ENCODE peak calls at places on chromosomes 6 and 20, in ten cellular contexts. One of them, this sample, is unnamed.

GRCh38 chr6:122098091-122098769 is 301.2 kb upstream of the HSF2 start:
- DNase-seq in IMR-90: no peak
- DNase-seq in EL: no peak
- DNase-seq in esophagus muscularis mucosa: no peak
- DNase-seq in NK-92 treated with Interleukin-12 subunit alpha and Interleukin-12 subunit beta, amount 100 ng/mL, for 24 hours: no peak
- DNase-seq in activated T-cell treated with anti-CD3 and anti-CD28 coated beads for 1 hour: no peak
- DNase-seq in COR-L47: no peak
- DNase-seq in C1 segment of cervical spinal cord: no peak
- DNase-seq in Right ventricle myocardium inferior: no peak
- DNase-seq in glutamatergic neuron: no peak
- DNase-seq in this sample: no peak

GRCh38 chr6:72950114-72950860 is 275.0 kb downstream of the KHDC1L start:
- DNase-seq in EL: peak
- DNase-seq in activated T-cell treated with anti-CD3 and anti-CD28 coated beads for 1 hour: no peak
- DNase-seq in Right ventricle myocardium inferior: no peak
- DNase-seq in esophagus muscularis mucosa: no peak
- DNase-seq in IMR-90: peak
- DNase-seq in C1 segment of cervical spinal cord: no peak
- DNase-seq in NK-92 treated with Interleukin-12 subunit alpha and Interleukin-12 subunit beta, amount 100 ng/mL, for 24 hours: no peak
- DNase-seq in COR-L47: no peak
- DNase-seq in glutamatergic neuron: no peak
- DNase-seq in this sample: no peak

GRCh38 chr6:46062312-46062711 is 46.7 kb upstream of the CLIC5 start:
- DNase-seq in Right ventricle myocardium inferior: no peak
- DNase-seq in COR-L47: no peak
- DNase-seq in EL: no peak
- DNase-seq in C1 segment of cervical spinal cord: no peak
- DNase-seq in activated T-cell treated with anti-CD3 and anti-CD28 coated beads for 1 hour: no peak
- DNase-seq in IMR-90: no peak
- DNase-seq in esophagus muscularis mucosa: no peak
- DNase-seq in glutamatergic neuron: no peak
- DNase-seq in NK-92 treated with Interleukin-12 subunit alpha and Interleukin-12 subunit beta, amount 100 ng/mL, for 24 hours: no peak
- DNase-seq in this sample: no peak

GRCh38 chr20:13147071-13147961 is 73.8 kb upstream of the ISM1 start:
- DNase-seq in EL: no peak
- DNase-seq in IMR-90: no peak
- DNase-seq in glutamatergic neuron: no peak
- DNase-seq in esophagus muscularis mucosa: no peak
- DNase-seq in NK-92 treated with Interleukin-12 subunit alpha and Interleukin-12 subunit beta, amount 100 ng/mL, for 24 hours: no peak
- DNase-seq in C1 segment of cervical spinal cord: no peak
- DNase-seq in COR-L47: no peak
- DNase-seq in activated T-cell treated with anti-CD3 and anti-CD28 coated beads for 1 hour: no peak
- DNase-seq in Right ventricle myocardium inferior: no peak
- DNase-seq in this sample: no peak

GRCh38 chr6:21994821-21995220 is 302.0 kb downstream of the PRL start:
- DNase-seq in IMR-90: no peak
- DNase-seq in EL: no peak
- DNase-seq in COR-L47: no peak
- DNase-seq in C1 segment of cervical spinal cord: no peak
- DNase-seq in Right ventricle myocardium inferior: no peak
- DNase-seq in glutamatergic neuron: no peak
- DNase-seq in esophagus muscularis mucosa: no peak
- DNase-seq in NK-92 treated with Interleukin-12 subunit alpha and Interleukin-12 subunit beta, amount 100 ng/mL, for 24 hours: no peak
- DNase-seq in activated T-cell treated with anti-CD3 and anti-CD28 coated beads for 1 hour: no peak
- DNase-seq in this sample: no peak

GRCh38 chr20:53837126-53837826 is 233.1 kb downstream of the BCAS1 start:
- DNase-seq in IMR-90: no peak
- DNase-seq in esophagus muscularis mucosa: no peak
- DNase-seq in NK-92 treated with Interleukin-12 subunit alpha and Interleukin-12 subunit beta, amount 100 ng/mL, for 24 hours: no peak
- DNase-seq in COR-L47: no peak
- DNase-seq in Right ventricle myocardium inferior: no peak
- DNase-seq in activated T-cell treated with anti-CD3 and anti-CD28 coated beads for 1 hour: no peak
- DNase-seq in glutamatergic neuron: no peak
- DNase-seq in C1 segment of cervical spinal cord: no peak
- DNase-seq in EL: no peak
- DNase-seq in this sample: no peak

GRCh38 chr6:147407571-147407970 is 100.9 kb upstream of the SAMD5 start:
- DNase-seq in IMR-90: no peak
- DNase-seq in esophagus muscularis mucosa: no peak
- DNase-seq in glutamatergic neuron: no peak
- DNase-seq in NK-92 treated with Interleukin-12 subunit alpha and Interleukin-12 subunit beta, amount 100 ng/mL, for 24 hours: no peak
- DNase-seq in EL: no peak
- DNase-seq in Right ventricle myocardium inferior: no peak
- DNase-seq in C1 segment of cervical spinal cord: no peak
- DNase-seq in activated T-cell treated with anti-CD3 and anti-CD28 coated beads for 1 hour: no peak
- DNase-seq in COR-L47: no peak
- DNase-seq in this sample: no peak

GRCh38 chr20:50368813-50369224 is 141.4 kb upstream of the PTPN1 start:
- DNase-seq in EL: no peak
- DNase-seq in activated T-cell treated with anti-CD3 and anti-CD28 coated beads for 1 hour: no peak
- DNase-seq in glutamatergic neuron: no peak
- DNase-seq in IMR-90: peak
- DNase-seq in COR-L47: no peak
- DNase-seq in NK-92 treated with Interleukin-12 subunit alpha and Interleukin-12 subunit beta, amount 100 ng/mL, for 24 hours: no peak
- DNase-seq in esophagus muscularis mucosa: no peak
- DNase-seq in Right ventricle myocardium inferior: no peak
- DNase-seq in C1 segment of cervical spinal cord: no peak
- DNase-seq in this sample: no peak

GRCh38 chr20:9572690-9573089 is 58.3 kb downstream of the LAMP5 start:
- DNase-seq in esophagus muscularis mucosa: no peak
- DNase-seq in IMR-90: no peak
- DNase-seq in COR-L47: no peak
- DNase-seq in activated T-cell treated with anti-CD3 and anti-CD28 coated beads for 1 hour: no peak
- DNase-seq in NK-92 treated with Interleukin-12 subunit alpha and Interleukin-12 subunit beta, amount 100 ng/mL, for 24 hours: no peak
- DNase-seq in glutamatergic neuron: no peak
- DNase-seq in Right ventricle myocardium inferior: no peak
- DNase-seq in EL: no peak
- DNase-seq in C1 segment of cervical spinal cord: no peak
- DNase-seq in this sample: no peak

GRCh38 chr20:63686492-63687321 is 9.7 kb upstream of the TNFRSF6B start:
- DNase-seq in esophagus muscularis mucosa: peak
- DNase-seq in NK-92 treated with Interleukin-12 subunit alpha and Interleukin-12 subunit beta, amount 100 ng/mL, for 24 hours: no peak
- DNase-seq in activated T-cell treated with anti-CD3 and anti-CD28 coated beads for 1 hour: no peak
- DNase-seq in COR-L47: no peak
- DNase-seq in glutamatergic neuron: no peak
- DNase-seq in IMR-90: peak
- DNase-seq in C1 segment of cervical spinal cord: no peak
- DNase-seq in Right ventricle myocardium inferior: peak
- DNase-seq in EL: peak
- DNase-seq in this sample: peak

GRCh38 chr6:25263602-25264001 is 15.6 kb upstream of the CARMIL1 start:
- DNase-seq in activated T-cell treated with anti-CD3 and anti-CD28 coated beads for 1 hour: no peak
- DNase-seq in glutamatergic neuron: no peak
- DNase-seq in Right ventricle myocardium inferior: no peak
- DNase-seq in C1 segment of cervical spinal cord: no peak
- DNase-seq in EL: peak
- DNase-seq in COR-L47: no peak
- DNase-seq in esophagus muscularis mucosa: no peak
- DNase-seq in NK-92 treated with Interleukin-12 subunit alpha and Interleukin-12 subunit beta, amount 100 ng/mL, for 24 hours: no peak
- DNase-seq in IMR-90: peak
- DNase-seq in this sample: no peak

GRCh38 chr6:53302678-53303360 is 45.9 kb downstream of the ELOVL5 start:
- DNase-seq in activated T-cell treated with anti-CD3 and anti-CD28 coated beads for 1 hour: no peak
- DNase-seq in C1 segment of cervical spinal cord: no peak
- DNase-seq in NK-92 treated with Interleukin-12 subunit alpha and Interleukin-12 subunit beta, amount 100 ng/mL, for 24 hours: no peak
- DNase-seq in esophagus muscularis mucosa: no peak
- DNase-seq in COR-L47: no peak
- DNase-seq in IMR-90: peak
- DNase-seq in glutamatergic neuron: no peak
- DNase-seq in EL: peak
- DNase-seq in Right ventricle myocardium inferior: no peak
- DNase-seq in this sample: no peak

GRCh38 chr20:35773154-35773751 is 1.4 kb downstream of the PHF20 start:
- DNase-seq in EL: peak
- DNase-seq in C1 segment of cervical spinal cord: peak
- DNase-seq in activated T-cell treated with anti-CD3 and anti-CD28 coated beads for 1 hour: no peak
- DNase-seq in glutamatergic neuron: no peak
- DNase-seq in NK-92 treated with Interleukin-12 subunit alpha and Interleukin-12 subunit beta, amount 100 ng/mL, for 24 hours: peak
- DNase-seq in COR-L47: no peak
- DNase-seq in esophagus muscularis mucosa: no peak
- DNase-seq in IMR-90: peak
- DNase-seq in Right ventricle myocardium inferior: no peak
- DNase-seq in this sample: peak

GRCh38 chr6:52994789-52995078 is 350 bp downstream of the GSTA4 start:
- DNase-seq in EL: no peak
- DNase-seq in C1 segment of cervical spinal cord: no peak
- DNase-seq in glutamatergic neuron: peak
- DNase-seq in activated T-cell treated with anti-CD3 and anti-CD28 coated beads for 1 hour: peak
- DNase-seq in NK-92 treated with Interleukin-12 subunit alpha and Interleukin-12 subunit beta, amount 100 ng/mL, for 24 hours: no peak
- DNase-seq in COR-L47: peak
- DNase-seq in Right ventricle myocardium inferior: peak
- DNase-seq in esophagus muscularis mucosa: peak
- DNase-seq in IMR-90: peak
- DNase-seq in this sample: peak

GRCh38 chr20:19991826-19992225 is 25.3 kb upstream of the NAA20 start:
- DNase-seq in EL: no peak
- DNase-seq in C1 segment of cervical spinal cord: no peak
- DNase-seq in NK-92 treated with Interleukin-12 subunit alpha and Interleukin-12 subunit beta, amount 100 ng/mL, for 24 hours: no peak
- DNase-seq in IMR-90: peak
- DNase-seq in COR-L47: no peak
- DNase-seq in Right ventricle myocardium inferior: no peak
- DNase-seq in activated T-cell treated with anti-CD3 and anti-CD28 coated beads for 1 hour: no peak
- DNase-seq in esophagus muscularis mucosa: no peak
- DNase-seq in glutamatergic neuron: no peak
- DNase-seq in this sample: no peak

GRCh38 chr20:57259179-57260021 is 7.0 kb downstream of the BMP7 start:
- DNase-seq in glutamatergic neuron: no peak
- DNase-seq in COR-L47: no peak
- DNase-seq in Right ventricle myocardium inferior: no peak
- DNase-seq in C1 segment of cervical spinal cord: no peak
- DNase-seq in EL: no peak
- DNase-seq in NK-92 treated with Interleukin-12 subunit alpha and Interleukin-12 subunit beta, amount 100 ng/mL, for 24 hours: no peak
- DNase-seq in esophagus muscularis mucosa: no peak
- DNase-seq in IMR-90: no peak
- DNase-seq in activated T-cell treated with anti-CD3 and anti-CD28 coated beads for 1 hour: no peak
- DNase-seq in this sample: no peak

GRCh38 chr6:15017251-15017650 is 228.6 kb upstream of the JARID2 start:
- DNase-seq in Right ventricle myocardium inferior: no peak
- DNase-seq in IMR-90: peak
- DNase-seq in esophagus muscularis mucosa: no peak
- DNase-seq in COR-L47: no peak
- DNase-seq in EL: peak
- DNase-seq in glutamatergic neuron: no peak
- DNase-seq in activated T-cell treated with anti-CD3 and anti-CD28 coated beads for 1 hour: no peak
- DNase-seq in C1 segment of cervical spinal cord: no peak
- DNase-seq in NK-92 treated with Interleukin-12 subunit alpha and Interleukin-12 subunit beta, amount 100 ng/mL, for 24 hours: no peak
- DNase-seq in this sample: no peak

GRCh38 chr6:89205819-89206218 is 11.3 kb downstream of the GABRR1 start:
- DNase-seq in Right ventricle myocardium inferior: no peak
- DNase-seq in C1 segment of cervical spinal cord: no peak
- DNase-seq in IMR-90: no peak
- DNase-seq in COR-L47: no peak
- DNase-seq in activated T-cell treated with anti-CD3 and anti-CD28 coated beads for 1 hour: no peak
- DNase-seq in glutamatergic neuron: no peak
- DNase-seq in esophagus muscularis mucosa: no peak
- DNase-seq in NK-92 treated with Interleukin-12 subunit alpha and Interleukin-12 subunit beta, amount 100 ng/mL, for 24 hours: no peak
- DNase-seq in EL: no peak
- DNase-seq in this sample: peak

GRCh38 chr20:36145877-36146707 is 8.4 kb upstream of the EPB41L1 start:
- DNase-seq in C1 segment of cervical spinal cord: no peak
- DNase-seq in EL: no peak
- DNase-seq in Right ventricle myocardium inferior: peak
- DNase-seq in COR-L47: no peak
- DNase-seq in esophagus muscularis mucosa: no peak
- DNase-seq in IMR-90: peak
- DNase-seq in activated T-cell treated with anti-CD3 and anti-CD28 coated beads for 1 hour: no peak
- DNase-seq in NK-92 treated with Interleukin-12 subunit alpha and Interleukin-12 subunit beta, amount 100 ng/mL, for 24 hours: no peak
- DNase-seq in glutamatergic neuron: no peak
- DNase-seq in this sample: peak

GRCh38 chr6:157853902-157854481 is 30.9 kb downstream of the SNX9 start:
- DNase-seq in NK-92 treated with Interleukin-12 subunit alpha and Interleukin-12 subunit beta, amount 100 ng/mL, for 24 hours: no peak
- DNase-seq in esophagus muscularis mucosa: no peak
- DNase-seq in Right ventricle myocardium inferior: no peak
- DNase-seq in C1 segment of cervical spinal cord: no peak
- DNase-seq in activated T-cell treated with anti-CD3 and anti-CD28 coated beads for 1 hour: no peak
- DNase-seq in EL: no peak
- DNase-seq in COR-L47: no peak
- DNase-seq in glutamatergic neuron: no peak
- DNase-seq in IMR-90: no peak
- DNase-seq in this sample: no peak

GRCh38 chr20:51607170-51607569 is 64.7 kb upstream of the NFATC2 start:
- DNase-seq in IMR-90: no peak
- DNase-seq in NK-92 treated with Interleukin-12 subunit alpha and Interleukin-12 subunit beta, amount 100 ng/mL, for 24 hours: no peak
- DNase-seq in activated T-cell treated with anti-CD3 and anti-CD28 coated beads for 1 hour: no peak
- DNase-seq in COR-L47: no peak
- DNase-seq in EL: no peak
- DNase-seq in glutamatergic neuron: no peak
- DNase-seq in Right ventricle myocardium inferior: no peak
- DNase-seq in C1 segment of cervical spinal cord: no peak
- DNase-seq in esophagus muscularis mucosa: no peak
- DNase-seq in this sample: no peak

GRCh38 chr6:162090734-162091133 is 636.8 kb downstream of the PRKN start:
- DNase-seq in C1 segment of cervical spinal cord: no peak
- DNase-seq in EL: no peak
- DNase-seq in Right ventricle myocardium inferior: no peak
- DNase-seq in activated T-cell treated with anti-CD3 and anti-CD28 coated beads for 1 hour: no peak
- DNase-seq in glutamatergic neuron: no peak
- DNase-seq in IMR-90: no peak
- DNase-seq in NK-92 treated with Interleukin-12 subunit alpha and Interleukin-12 subunit beta, amount 100 ng/mL, for 24 hours: no peak
- DNase-seq in COR-L47: no peak
- DNase-seq in esophagus muscularis mucosa: no peak
- DNase-seq in this sample: no peak

GRCh38 chr6:148203970-148204369 is 138.7 kb upstream of the SASH1 start:
- DNase-seq in glutamatergic neuron: no peak
- DNase-seq in COR-L47: no peak
- DNase-seq in activated T-cell treated with anti-CD3 and anti-CD28 coated beads for 1 hour: peak
- DNase-seq in EL: peak
- DNase-seq in C1 segment of cervical spinal cord: no peak
- DNase-seq in IMR-90: peak
- DNase-seq in NK-92 treated with Interleukin-12 subunit alpha and Interleukin-12 subunit beta, amount 100 ng/mL, for 24 hours: peak
- DNase-seq in esophagus muscularis mucosa: no peak
- DNase-seq in Right ventricle myocardium inferior: no peak
- DNase-seq in this sample: no peak

GRCh38 chr6:52983159-52983848 is 11.8 kb downstream of the GSTA4 start:
- DNase-seq in Right ventricle myocardium inferior: no peak
- DNase-seq in activated T-cell treated with anti-CD3 and anti-CD28 coated beads for 1 hour: no peak
- DNase-seq in NK-92 treated with Interleukin-12 subunit alpha and Interleukin-12 subunit beta, amount 100 ng/mL, for 24 hours: no peak
- DNase-seq in C1 segment of cervical spinal cord: no peak
- DNase-seq in EL: no peak
- DNase-seq in IMR-90: no peak
- DNase-seq in esophagus muscularis mucosa: no peak
- DNase-seq in COR-L47: no peak
- DNase-seq in glutamatergic neuron: no peak
- DNase-seq in this sample: no peak

GRCh38 chr6:90484903-90485302 is 102.0 kb downstream of the MAP3K7 start:
- DNase-seq in COR-L47: no peak
- DNase-seq in Right ventricle myocardium inferior: no peak
- DNase-seq in EL: no peak
- DNase-seq in esophagus muscularis mucosa: peak
- DNase-seq in IMR-90: no peak
- DNase-seq in activated T-cell treated with anti-CD3 and anti-CD28 coated beads for 1 hour: no peak
- DNase-seq in C1 segment of cervical spinal cord: peak
- DNase-seq in glutamatergic neuron: no peak
- DNase-seq in NK-92 treated with Interleukin-12 subunit alpha and Interleukin-12 subunit beta, amount 100 ng/mL, for 24 hours: no peak
- DNase-seq in this sample: no peak

GRCh38 chr6:37860226-37860839 is 40.8 kb downstream of the ZFAND3 start:
- DNase-seq in C1 segment of cervical spinal cord: no peak
- DNase-seq in COR-L47: peak
- DNase-seq in esophagus muscularis mucosa: no peak
- DNase-seq in activated T-cell treated with anti-CD3 and anti-CD28 coated beads for 1 hour: no peak
- DNase-seq in Right ventricle myocardium inferior: no peak
- DNase-seq in glutamatergic neuron: no peak
- DNase-seq in NK-92 treated with Interleukin-12 subunit alpha and Interleukin-12 subunit beta, amount 100 ng/mL, for 24 hours: no peak
- DNase-seq in EL: peak
- DNase-seq in IMR-90: peak
- DNase-seq in this sample: no peak

GRCh38 chr20:42740191-42740870 is 449.4 kb downstream of the PTPRT start:
- DNase-seq in activated T-cell treated with anti-CD3 and anti-CD28 coated beads for 1 hour: no peak
- DNase-seq in esophagus muscularis mucosa: no peak
- DNase-seq in glutamatergic neuron: no peak
- DNase-seq in Right ventricle myocardium inferior: no peak
- DNase-seq in NK-92 treated with Interleukin-12 subunit alpha and Interleukin-12 subunit beta, amount 100 ng/mL, for 24 hours: no peak
- DNase-seq in EL: no peak
- DNase-seq in IMR-90: no peak
- DNase-seq in C1 segment of cervical spinal cord: no peak
- DNase-seq in COR-L47: no peak
- DNase-seq in this sample: peak

GRCh38 chr20:46022411-46023147 is 6.4 kb upstream of the SLC12A5 start:
- DNase-seq in esophagus muscularis mucosa: no peak
- DNase-seq in NK-92 treated with Interleukin-12 subunit alpha and Interleukin-12 subunit beta, amount 100 ng/mL, for 24 hours: peak
- DNase-seq in Right ventricle myocardium inferior: no peak
- DNase-seq in C1 segment of cervical spinal cord: no peak
- DNase-seq in COR-L47: peak
- DNase-seq in glutamatergic neuron: peak
- DNase-seq in IMR-90: peak
- DNase-seq in activated T-cell treated with anti-CD3 and anti-CD28 coated beads for 1 hour: peak
- DNase-seq in EL: peak
- DNase-seq in this sample: peak